ENCODE peak calls at places on chromosomes 7 and 10, in four cellular contexts. One of them, this sample, is unnamed.
A peak's percentile ranks its signal among the peaks of the same experiment; 100 is the strongest.

GRCh38 chr7:74568658-74569057 is 88.9 kb upstream of the GTF2I start:
- DNase-seq in epithelial cell of esophagus: no peak
- DNase-seq in heart right ventricle: no peak
- DNase-seq in WTC11: no peak
- DNase-seq in this sample: no peak

GRCh38 chr7:20307119-20307518 is 23.6 kb upstream of the ITGB8 start:
- DNase-seq in epithelial cell of esophagus: peak; percentile 4
- DNase-seq in heart right ventricle: no peak
- DNase-seq in WTC11: no peak
- DNase-seq in this sample: peak; percentile 54

GRCh38 chr7:36208997-36209813 is 56.2 kb downstream of the EEPD1 start:
- DNase-seq in epithelial cell of esophagus: peak; percentile 34
- DNase-seq in heart right ventricle: no peak
- DNase-seq in WTC11: no peak
- DNase-seq in this sample: no peak

GRCh38 chr7:159016591-159016990 is 128.1 kb downstream of the VIPR2 start:
- DNase-seq in epithelial cell of esophagus: no peak
- DNase-seq in heart right ventricle: no peak
- DNase-seq in WTC11: no peak
- DNase-seq in this sample: no peak

GRCh38 chr10:102645741-102646609 is 1.7 kb downstream of the TRIM8 start:
- DNase-seq in epithelial cell of esophagus: peak; percentile 91
- DNase-seq in heart right ventricle: peak; percentile 90
- DNase-seq in WTC11: peak; percentile 47
- DNase-seq in this sample: peak; percentile 79

GRCh38 chr10:100645609-100646008 is 99.8 kb upstream of the PAX2 start:
- DNase-seq in epithelial cell of esophagus: no peak
- DNase-seq in heart right ventricle: no peak
- DNase-seq in WTC11: no peak
- DNase-seq in this sample: no peak

GRCh38 chr7:98730331-98730730 is 113.2 kb downstream of the NPTX2 start:
- DNase-seq in epithelial cell of esophagus: no peak
- DNase-seq in heart right ventricle: no peak
- DNase-seq in WTC11: peak; percentile 41
- DNase-seq in this sample: no peak

GRCh38 chr7:107528461-107528860 is 35.3 kb downstream of the COG5 start:
- DNase-seq in epithelial cell of esophagus: peak; percentile 69
- DNase-seq in heart right ventricle: no peak
- DNase-seq in WTC11: no peak
- DNase-seq in this sample: no peak

GRCh38 chr10:126135177-126135576 is 238.8 kb downstream of the FANK1 start:
- DNase-seq in epithelial cell of esophagus: peak; percentile 24
- DNase-seq in heart right ventricle: no peak
- DNase-seq in WTC11: peak; percentile 46
- DNase-seq in this sample: no peak

DNA sequence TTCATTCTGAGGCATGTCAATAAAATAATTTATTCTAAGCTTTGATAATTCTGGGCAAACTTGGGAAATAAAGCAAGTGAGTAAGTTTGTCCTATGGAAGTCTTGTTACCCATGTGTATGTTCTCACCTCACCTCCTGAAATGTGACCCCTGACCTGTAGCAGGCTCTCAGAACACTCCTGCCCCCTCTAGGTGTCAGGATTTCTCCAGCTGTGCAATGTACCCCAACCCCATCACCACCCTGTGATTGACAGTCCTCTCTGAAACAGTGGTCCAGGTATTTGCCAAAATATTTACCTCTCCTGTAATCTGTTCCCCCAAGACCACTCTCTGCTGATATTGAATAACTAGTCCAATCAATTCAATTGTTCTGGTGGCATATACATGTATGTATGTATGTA is 122.6 kb upstream of the PTER start:
- DNase-seq in epithelial cell of esophagus: peak; percentile 2
- DNase-seq in heart right ventricle: no peak
- DNase-seq in WTC11: peak; percentile 15
- DNase-seq in this sample: no peak
- TF ChIP-seq CTCF in epithelial cell of esophagus: no peak
- TF ChIP-seq CTCF in heart right ventricle: peak; percentile 9
- TF ChIP-seq CTCF in WTC11: no peak
- TF ChIP-seq CTCF in this sample: no peak

GRCh38 chr7:157612664-157613561 is 276.1 kb downstream of the DNAJB6 start:
- DNase-seq in epithelial cell of esophagus: no peak
- DNase-seq in heart right ventricle: no peak
- DNase-seq in WTC11: peak; percentile 30
- DNase-seq in this sample: peak; percentile 71
- TF ChIP-seq CTCF in epithelial cell of esophagus: no peak
- TF ChIP-seq CTCF in heart right ventricle: no peak
- TF ChIP-seq CTCF in WTC11: no peak
- TF ChIP-seq CTCF in this sample: no peak

DNA sequence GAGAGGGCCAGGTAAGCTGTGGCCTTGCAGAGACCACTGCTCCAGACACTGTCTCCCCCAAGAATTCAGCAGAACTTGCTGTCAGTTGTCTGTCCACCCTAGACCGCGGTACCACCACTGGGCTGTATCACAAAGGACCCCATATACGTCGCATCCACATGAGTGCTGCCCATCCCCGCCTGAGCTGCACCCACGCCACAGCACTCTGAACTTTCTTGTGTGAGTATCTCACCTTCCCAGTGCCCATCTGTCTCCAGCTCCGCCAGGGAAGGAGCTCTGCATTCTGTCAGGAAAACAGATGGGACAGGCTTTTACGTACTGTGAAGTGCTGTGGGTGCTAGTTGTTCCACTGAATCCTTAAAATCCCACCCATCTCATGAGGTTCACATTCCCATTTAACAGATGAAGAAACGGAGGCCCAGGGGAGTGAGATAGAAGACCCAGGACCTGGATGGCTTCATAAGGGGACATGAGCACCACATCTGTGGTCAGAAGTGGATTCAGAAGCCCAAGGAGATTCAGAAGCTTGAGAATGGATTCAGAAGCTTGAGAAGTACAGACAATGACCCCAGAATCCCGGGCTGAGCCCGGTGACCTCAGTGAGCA is 102.5 kb upstream of the ZMIZ1 start:
- DNase-seq in epithelial cell of esophagus: no peak
- DNase-seq in heart right ventricle: no peak
- DNase-seq in WTC11: no peak
- DNase-seq in this sample: no peak
- TF ChIP-seq CTCF in epithelial cell of esophagus: no peak
- TF ChIP-seq CTCF in heart right ventricle: no peak
- TF ChIP-seq CTCF in WTC11: no peak
- TF ChIP-seq CTCF in this sample: no peak

GRCh38 chr10:117429644-117430043 is 54.4 kb upstream of the PDZD8 start:
- DNase-seq in epithelial cell of esophagus: no peak
- DNase-seq in heart right ventricle: no peak
- DNase-seq in WTC11: no peak
- DNase-seq in this sample: no peak

GRCh38 chr10:117432866-117433265 is 57.6 kb upstream of the PDZD8 start:
- DNase-seq in epithelial cell of esophagus: no peak
- DNase-seq in heart right ventricle: no peak
- DNase-seq in WTC11: no peak
- DNase-seq in this sample: no peak

GRCh38 chr10:117425908-117426566 is 50.8 kb upstream of the PDZD8 start:
- DNase-seq in epithelial cell of esophagus: no peak
- DNase-seq in heart right ventricle: no peak
- DNase-seq in WTC11: no peak
- DNase-seq in this sample: peak; percentile 21

GRCh38 chr10:117431160-117431559 is 55.9 kb upstream of the PDZD8 start:
- DNase-seq in epithelial cell of esophagus: peak; percentile 70
- DNase-seq in heart right ventricle: no peak
- DNase-seq in WTC11: no peak
- DNase-seq in this sample: no peak
- TF ChIP-seq CTCF in epithelial cell of esophagus: peak; percentile 49
- TF ChIP-seq CTCF in heart right ventricle: no peak
- TF ChIP-seq CTCF in WTC11: no peak
- TF ChIP-seq CTCF in this sample: no peak

GRCh38 chr10:13831711-13832110 is 244.9 kb downstream of the PRPF18 start:
- DNase-seq in epithelial cell of esophagus: no peak
- DNase-seq in heart right ventricle: peak; percentile 20
- DNase-seq in WTC11: no peak
- DNase-seq in this sample: peak; percentile 68
- TF ChIP-seq CTCF in epithelial cell of esophagus: no peak
- TF ChIP-seq CTCF in heart right ventricle: no peak
- TF ChIP-seq CTCF in WTC11: no peak
- TF ChIP-seq CTCF in this sample: no peak

GRCh38 chr7:91285966-91286365 is 21.7 kb downstream of the FZD1 start:
- DNase-seq in epithelial cell of esophagus: peak; percentile 39
- DNase-seq in heart right ventricle: no peak
- DNase-seq in WTC11: no peak
- DNase-seq in this sample: no peak

GRCh38 chr7:91289633-91290260 is 25.5 kb downstream of the FZD1 start:
- DNase-seq in epithelial cell of esophagus: no peak
- DNase-seq in heart right ventricle: no peak
- DNase-seq in WTC11: no peak
- DNase-seq in this sample: no peak

GRCh38 chr7:91288208-91288824 is 24.1 kb downstream of the FZD1 start:
- DNase-seq in epithelial cell of esophagus: peak; percentile 58
- DNase-seq in heart right ventricle: peak; percentile 35
- DNase-seq in WTC11: peak; percentile 77
- DNase-seq in this sample: peak; percentile 13

GRCh38 chr7:91286432-91286831 is 22.2 kb downstream of the FZD1 start:
- DNase-seq in epithelial cell of esophagus: no peak
- DNase-seq in heart right ventricle: no peak
- DNase-seq in WTC11: peak; percentile 31
- DNase-seq in this sample: no peak

DNA sequence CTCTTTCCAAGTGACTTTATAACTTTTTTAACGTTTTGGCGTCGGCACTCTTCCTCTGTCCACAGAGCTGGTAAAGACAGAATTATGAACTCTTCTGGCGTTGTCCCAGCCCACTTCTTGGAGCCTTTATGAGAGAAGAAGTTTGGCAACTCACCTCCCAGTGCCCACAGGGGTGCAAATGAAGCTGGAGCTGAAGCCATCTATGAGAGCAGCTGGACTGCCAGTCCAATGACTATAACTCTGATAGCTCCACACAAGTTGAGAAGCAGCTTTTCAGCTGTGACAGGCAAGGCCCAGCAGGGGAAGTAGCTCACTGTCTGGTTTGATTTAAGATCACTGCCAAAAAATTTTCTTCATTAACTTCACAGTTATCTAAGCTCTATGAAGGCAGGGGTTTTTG is 23.5 kb downstream of the FZD1 start:
- DNase-seq in epithelial cell of esophagus: no peak
- DNase-seq in heart right ventricle: no peak
- DNase-seq in WTC11: no peak
- DNase-seq in this sample: no peak
- TF ChIP-seq CTCF in epithelial cell of esophagus: peak; percentile 30
- TF ChIP-seq CTCF in heart right ventricle: no peak
- TF ChIP-seq CTCF in WTC11: no peak
- TF ChIP-seq CTCF in this sample: no peak

GRCh38 chr7:30729642-30730041 is 22.3 kb upstream of the INMT start:
- DNase-seq in epithelial cell of esophagus: no peak
- DNase-seq in heart right ventricle: no peak
- DNase-seq in WTC11: no peak
- DNase-seq in this sample: no peak

GRCh38 chr7:30727061-30727945 is 24.6 kb upstream of the INMT start:
- DNase-seq in epithelial cell of esophagus: no peak
- DNase-seq in heart right ventricle: no peak
- DNase-seq in WTC11: no peak
- DNase-seq in this sample: no peak

GRCh38 chr7:30728591-30729100 is 23.3 kb upstream of the INMT start:
- DNase-seq in epithelial cell of esophagus: no peak
- DNase-seq in heart right ventricle: no peak
- DNase-seq in WTC11: no peak
- DNase-seq in this sample: no peak

GRCh38 chr7:30723776-30724175 is 28.2 kb upstream of the INMT start:
- DNase-seq in epithelial cell of esophagus: no peak
- DNase-seq in heart right ventricle: no peak
- DNase-seq in WTC11: no peak
- DNase-seq in this sample: no peak

GRCh38 chr7:30726296-30727006 is 25.5 kb upstream of the INMT start:
- DNase-seq in epithelial cell of esophagus: no peak
- DNase-seq in heart right ventricle: no peak
- DNase-seq in WTC11: no peak
- DNase-seq in this sample: no peak
- TF ChIP-seq CTCF in epithelial cell of esophagus: no peak
- TF ChIP-seq CTCF in heart right ventricle: no peak
- TF ChIP-seq CTCF in WTC11: no peak
- TF ChIP-seq CTCF in this sample: no peak

DNA sequence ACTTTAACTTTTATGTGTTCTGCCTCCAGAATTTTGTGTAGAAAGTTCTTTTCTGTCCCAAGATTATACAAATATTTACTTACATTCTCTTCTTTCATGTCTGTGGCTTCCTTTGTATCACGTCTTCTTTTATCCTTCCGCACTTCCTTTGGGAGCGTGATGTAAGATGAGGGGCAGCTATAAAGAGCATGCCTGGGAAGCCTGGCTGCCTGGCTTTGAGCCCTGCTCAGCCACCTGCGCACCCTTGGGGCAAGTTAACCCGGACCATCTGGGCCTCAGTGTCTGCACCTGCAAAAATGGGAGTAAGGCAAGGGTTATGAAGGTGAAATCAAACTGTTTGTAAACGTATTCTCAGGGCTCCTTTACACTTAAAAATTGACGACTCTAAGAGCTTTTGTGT is 25.2 kb downstream of the PALD1 start:
- DNase-seq in epithelial cell of esophagus: no peak
- DNase-seq in heart right ventricle: no peak
- DNase-seq in WTC11: no peak
- DNase-seq in this sample: no peak
- TF ChIP-seq CTCF in epithelial cell of esophagus: no peak
- TF ChIP-seq CTCF in heart right ventricle: no peak
- TF ChIP-seq CTCF in WTC11: no peak
- TF ChIP-seq CTCF in this sample: no peak

This sample was measured in GM13976.